ENCODE peak calls at places on chromosomes 2 and 18, in eight cellular contexts. One of them, this sample, is unnamed. For H3K4me1, the result is how much of the 10 kb centered on the place peaks cover.

GRCh38 chr2:197108758-197109157 is 182.3 kb upstream of the PGAP1 start:
- DNase-seq in H1: no peak
- DNase-seq in upper lobe of left lung: no peak
- DNase-seq in sigmoid colon: peak
- DNase-seq in transverse colon: peak
- DNase-seq in stomach: peak
- DNase-seq in HepG2: no peak
- DNase-seq in K562: no peak
- DNase-seq in this sample: no peak

GRCh38 chr2:126837926-126838717 is 60.6 kb upstream of the TEX51 start:
- DNase-seq in H1: no peak
- DNase-seq in upper lobe of left lung: no peak
- DNase-seq in sigmoid colon: peak
- DNase-seq in transverse colon: no peak
- DNase-seq in stomach: no peak
- DNase-seq in HepG2: no peak
- DNase-seq in K562: no peak
- DNase-seq in this sample: peak

GRCh38 chr18:55780591-55781071 is 192.6 kb upstream of the TCF4 start:
- DNase-seq in H1: no peak
- DNase-seq in upper lobe of left lung: no peak
- DNase-seq in sigmoid colon: no peak
- DNase-seq in transverse colon: no peak
- DNase-seq in stomach: no peak
- DNase-seq in HepG2: no peak
- DNase-seq in K562: no peak
- DNase-seq in this sample: no peak

GRCh38 chr2:83162421-83162820 is 1296.7 kb downstream of the SUCLG1 start:
- DNase-seq in H1: no peak
- DNase-seq in upper lobe of left lung: no peak
- DNase-seq in sigmoid colon: no peak
- DNase-seq in transverse colon: no peak
- DNase-seq in stomach: no peak
- DNase-seq in HepG2: no peak
- DNase-seq in K562: no peak
- DNase-seq in this sample: no peak

GRCh38 chr2:12915792-12916191 is 199.1 kb downstream of the TRIB2 start:
- DNase-seq in H1: no peak
- DNase-seq in upper lobe of left lung: no peak
- DNase-seq in sigmoid colon: no peak
- DNase-seq in transverse colon: no peak
- DNase-seq in stomach: no peak
- DNase-seq in HepG2: no peak
- DNase-seq in K562: no peak
- DNase-seq in this sample: no peak

GRCh38 chr2:240462073-240462703 is 26.7 kb downstream of the GPC1 start:
- DNase-seq in H1: no peak
- DNase-seq in upper lobe of left lung: peak
- DNase-seq in sigmoid colon: peak
- DNase-seq in transverse colon: peak
- DNase-seq in stomach: no peak
- DNase-seq in HepG2: no peak
- DNase-seq in K562: no peak
- DNase-seq in this sample: no peak

GRCh38 chr2:188333751-188334524 is 42.3 kb downstream of the GULP1 start:
- DNase-seq in H1: no peak
- DNase-seq in upper lobe of left lung: no peak
- DNase-seq in sigmoid colon: no peak
- DNase-seq in transverse colon: no peak
- DNase-seq in stomach: peak
- DNase-seq in HepG2: no peak
- DNase-seq in K562: no peak
- DNase-seq in this sample: no peak

GRCh38 chr2:13050764-13051163 is 334.0 kb downstream of the TRIB2 start:
- DNase-seq in H1: no peak
- DNase-seq in upper lobe of left lung: no peak
- DNase-seq in sigmoid colon: no peak
- DNase-seq in transverse colon: no peak
- DNase-seq in stomach: no peak
- DNase-seq in HepG2: no peak
- DNase-seq in K562: no peak
- DNase-seq in this sample: no peak

GRCh38 chr2:2681085-2681484 is 350.0 kb upstream of the MYT1L start:
- DNase-seq in H1: no peak
- DNase-seq in upper lobe of left lung: no peak
- DNase-seq in sigmoid colon: no peak
- DNase-seq in transverse colon: no peak
- DNase-seq in stomach: no peak
- DNase-seq in HepG2: no peak
- DNase-seq in K562: no peak
- DNase-seq in this sample: no peak
- H3K4me1 ChIP-seq in H1: under half
- H3K4me1 ChIP-seq in upper lobe of left lung: under half
- H3K4me1 ChIP-seq in sigmoid colon: under half
- H3K4me1 ChIP-seq in transverse colon: under half
- H3K4me1 ChIP-seq in stomach: under half
- H3K4me1 ChIP-seq in HepG2: under half
- H3K4me1 ChIP-seq in K562: under half
- H3K4me1 ChIP-seq in this sample: under half

DNA sequence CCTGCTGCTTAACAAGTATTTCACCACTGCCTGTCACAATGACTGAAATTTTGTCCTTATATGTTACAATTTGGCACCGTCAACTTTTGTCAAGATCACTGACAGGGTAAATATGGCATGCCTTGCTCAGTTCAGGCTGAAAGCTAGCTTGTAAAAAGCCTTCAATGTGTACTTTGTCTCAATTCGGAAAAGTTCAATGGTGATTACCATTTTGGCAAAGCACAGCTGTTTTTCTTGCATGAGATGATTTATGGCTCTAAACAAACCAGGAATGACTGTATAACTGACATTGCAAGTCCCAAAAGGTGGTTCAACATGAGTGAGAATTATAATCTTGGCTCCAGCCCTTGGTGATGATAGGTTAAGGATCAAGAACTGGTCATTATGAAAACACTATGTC is 1255.2 kb downstream of the CNTNAP5 start:
- DNase-seq in H1: no peak
- DNase-seq in upper lobe of left lung: no peak
- DNase-seq in sigmoid colon: no peak
- DNase-seq in transverse colon: no peak
- DNase-seq in stomach: no peak
- DNase-seq in HepG2: no peak
- DNase-seq in K562: no peak
- DNase-seq in this sample: no peak
- TF ChIP-seq EP300 in H1: no peak
- TF ChIP-seq EP300 in upper lobe of left lung: no peak
- TF ChIP-seq EP300 in sigmoid colon: no peak
- TF ChIP-seq EP300 in transverse colon: no peak
- TF ChIP-seq EP300 in stomach: no peak
- TF ChIP-seq EP300 in HepG2: no peak
- TF ChIP-seq EP300 in K562: no peak
- TF ChIP-seq EP300 in this sample: no peak

GRCh38 chr18:27749189-27749588 is 427.7 kb downstream of the CDH2 start:
- DNase-seq in H1: no peak
- DNase-seq in upper lobe of left lung: no peak
- DNase-seq in sigmoid colon: no peak
- DNase-seq in transverse colon: no peak
- DNase-seq in stomach: no peak
- DNase-seq in HepG2: no peak
- DNase-seq in K562: no peak
- DNase-seq in this sample: no peak

GRCh38 chr18:27750014-27750413 is 426.9 kb downstream of the CDH2 start:
- DNase-seq in H1: peak
- DNase-seq in upper lobe of left lung: no peak
- DNase-seq in sigmoid colon: no peak
- DNase-seq in transverse colon: no peak
- DNase-seq in stomach: peak
- DNase-seq in HepG2: peak
- DNase-seq in K562: no peak
- DNase-seq in this sample: no peak

GRCh38 chr18:27748336-27748735 is 428.6 kb downstream of the CDH2 start:
- DNase-seq in H1: no peak
- DNase-seq in upper lobe of left lung: no peak
- DNase-seq in sigmoid colon: no peak
- DNase-seq in transverse colon: no peak
- DNase-seq in stomach: no peak
- DNase-seq in HepG2: no peak
- DNase-seq in K562: no peak
- DNase-seq in this sample: no peak

GRCh38 chr18:27752944-27753343 is 424.0 kb downstream of the CDH2 start:
- DNase-seq in H1: no peak
- DNase-seq in upper lobe of left lung: no peak
- DNase-seq in sigmoid colon: no peak
- DNase-seq in transverse colon: no peak
- DNase-seq in stomach: no peak
- DNase-seq in HepG2: no peak
- DNase-seq in K562: no peak
- DNase-seq in this sample: no peak
- TF ChIP-seq POLR2AphosphoS5 in H1: no peak
- TF ChIP-seq POLR2AphosphoS5 in upper lobe of left lung: no peak
- TF ChIP-seq POLR2AphosphoS5 in sigmoid colon: no peak
- TF ChIP-seq POLR2AphosphoS5 in transverse colon: no peak
- TF ChIP-seq POLR2AphosphoS5 in stomach: no peak
- TF ChIP-seq POLR2AphosphoS5 in HepG2: no peak
- TF ChIP-seq POLR2AphosphoS5 in K562: no peak
- TF ChIP-seq POLR2AphosphoS5 in this sample: no peak

DNA sequence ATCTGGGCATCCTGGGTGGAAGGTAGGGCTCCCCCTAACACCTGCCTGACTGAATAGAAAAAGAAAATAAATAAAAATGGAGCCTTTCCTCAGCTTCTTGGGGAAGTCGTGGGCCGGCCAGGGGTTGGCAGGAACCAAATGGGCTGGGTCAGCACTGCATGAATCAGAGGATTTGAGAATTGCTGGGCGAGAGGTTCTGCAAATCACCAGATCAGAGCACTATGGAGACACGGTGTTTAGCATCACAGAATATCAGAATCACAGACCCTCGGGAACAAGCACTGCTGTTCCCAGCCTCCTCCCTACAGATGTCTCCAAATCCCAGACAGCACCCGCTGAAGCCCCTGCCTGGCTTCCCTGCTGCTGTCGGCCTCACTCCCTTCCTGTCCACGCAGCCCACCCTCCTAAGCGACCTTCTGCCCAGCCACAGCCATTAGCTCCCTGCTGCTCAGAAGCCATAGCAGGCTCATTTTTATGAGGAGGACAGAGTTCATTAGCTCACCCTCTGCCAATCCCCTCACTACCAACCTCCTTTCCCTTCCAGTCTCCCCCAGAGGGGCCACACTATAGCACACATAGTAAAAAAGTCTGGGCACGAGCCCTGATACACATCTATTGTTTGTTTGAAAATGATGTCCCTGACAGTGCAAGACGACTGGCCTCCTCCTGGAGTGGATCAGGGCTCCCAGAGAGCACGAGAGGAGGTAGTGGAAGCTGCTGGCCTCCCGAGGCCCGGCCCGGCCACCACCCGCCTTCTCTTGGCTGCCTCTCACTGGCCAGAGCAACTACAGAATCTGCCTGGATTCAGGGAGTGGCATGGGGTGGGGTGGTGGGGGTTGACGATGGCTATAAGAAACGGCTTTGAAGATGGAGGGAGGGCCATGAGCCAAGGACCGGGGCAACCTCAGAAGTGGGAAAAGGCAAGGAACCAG is 64.5 kb upstream of the TAF1B start:
- DNase-seq in H1: no peak
- DNase-seq in upper lobe of left lung: peak
- DNase-seq in sigmoid colon: no peak
- DNase-seq in transverse colon: no peak
- DNase-seq in stomach: no peak
- DNase-seq in HepG2: no peak
- DNase-seq in K562: no peak
- DNase-seq in this sample: no peak
- H3K4me1 ChIP-seq in H1: under half
- H3K4me1 ChIP-seq in upper lobe of left lung: under half
- H3K4me1 ChIP-seq in sigmoid colon: under half
- H3K4me1 ChIP-seq in transverse colon: under half
- H3K4me1 ChIP-seq in stomach: under half
- H3K4me1 ChIP-seq in HepG2: under half
- H3K4me1 ChIP-seq in K562: under half
- H3K4me1 ChIP-seq in this sample: under half

DNA sequence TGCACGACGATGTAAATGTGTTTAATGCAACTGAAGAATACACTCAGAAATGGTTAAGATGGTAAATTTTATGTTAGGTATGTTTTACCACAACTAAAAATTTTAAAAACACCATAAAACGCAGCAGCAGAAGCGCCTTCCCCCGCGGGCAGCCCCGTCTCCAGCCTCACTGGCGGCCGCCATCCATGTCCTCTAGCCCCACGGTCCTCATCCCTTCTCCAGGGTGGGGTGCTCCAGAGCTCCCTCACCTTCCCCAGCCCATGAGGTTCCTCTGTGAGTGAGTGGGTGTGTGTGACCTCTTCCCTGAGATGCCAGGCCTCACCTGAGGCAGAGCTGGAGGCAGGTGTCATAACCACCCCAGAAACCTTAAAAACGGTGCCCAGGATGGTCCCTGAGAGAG is 17.0 kb downstream of the INHBB start:
- DNase-seq in H1: no peak
- DNase-seq in upper lobe of left lung: no peak
- DNase-seq in sigmoid colon: no peak
- DNase-seq in transverse colon: no peak
- DNase-seq in stomach: no peak
- DNase-seq in HepG2: no peak
- DNase-seq in K562: no peak
- DNase-seq in this sample: no peak
- TF ChIP-seq EP300 in H1: no peak
- TF ChIP-seq EP300 in upper lobe of left lung: no peak
- TF ChIP-seq EP300 in sigmoid colon: no peak
- TF ChIP-seq EP300 in transverse colon: no peak
- TF ChIP-seq EP300 in stomach: no peak
- TF ChIP-seq EP300 in HepG2: no peak
- TF ChIP-seq EP300 in K562: no peak
- TF ChIP-seq EP300 in this sample: no peak

DNA sequence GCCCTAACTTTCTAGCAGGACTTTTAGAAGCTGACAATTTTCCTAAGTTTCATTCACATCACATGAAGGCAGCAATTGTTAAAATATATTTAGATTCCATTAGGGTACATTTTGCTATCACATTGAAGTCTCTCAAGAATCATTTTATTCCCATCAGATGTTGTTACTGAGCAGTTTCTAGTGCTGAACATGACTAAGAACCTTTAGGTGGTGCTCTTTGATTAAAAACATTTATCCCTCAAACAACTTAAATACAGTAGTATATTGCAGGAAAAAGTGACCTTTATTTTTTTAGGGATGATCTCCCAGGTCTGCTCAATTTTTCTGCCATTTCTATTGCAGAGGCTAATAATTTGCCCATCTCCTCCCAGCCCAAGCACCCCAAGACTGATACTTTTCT is 22.9 kb upstream of the NARS1 start:
- DNase-seq in H1: no peak
- DNase-seq in upper lobe of left lung: no peak
- DNase-seq in sigmoid colon: no peak
- DNase-seq in transverse colon: no peak
- DNase-seq in stomach: no peak
- DNase-seq in HepG2: no peak
- DNase-seq in K562: no peak
- DNase-seq in this sample: no peak
- TF ChIP-seq POLR2AphosphoS5 in H1: no peak
- TF ChIP-seq POLR2AphosphoS5 in upper lobe of left lung: no peak
- TF ChIP-seq POLR2AphosphoS5 in sigmoid colon: no peak
- TF ChIP-seq POLR2AphosphoS5 in transverse colon: no peak
- TF ChIP-seq POLR2AphosphoS5 in stomach: no peak
- TF ChIP-seq POLR2AphosphoS5 in HepG2: no peak
- TF ChIP-seq POLR2AphosphoS5 in K562: no peak
- TF ChIP-seq POLR2AphosphoS5 in this sample: no peak